ENCODE peak calls at places on chromosomes 12 and 14, in five cellular contexts. B is fibroblast of pulmonary artery, N is hepatocyte, V is dorsolateral prefrontal cortex, I is fibroblast of mammary gland. U is an unnamed sample.

GRCh38 chr14:61337893-61338292 is 16.5 kb downstream of the PRKCH start:
- DNase-seq in B (no peak), N (no peak), V (no peak), I (no peak), U (no peak)

GRCh38 chr12:12784911-12785814 is at the start of gene APOLD1:
- DNase-seq in B (peak; percentile 34), N (no peak), V (no peak), I (peak; percentile 20), U (no peak)

GRCh38 chr12:39062266-39062996 is 157.0 kb upstream of the CPNE8 start:
- DNase-seq in B (no peak), N (no peak), V (no peak), I (no peak), U (no peak)

GRCh38 chr12:114904254-114905003 is 220.5 kb upstream of the TBX3 start:
- DNase-seq in B (peak; percentile 59), N (no peak), V (no peak), I (peak; percentile 86), U (no peak)

GRCh38 chr14:102262894-102263462 is 42.0 kb downstream of the MOK start:
- DNase-seq in B (peak; percentile 57), N (no peak), V (no peak), I (peak; percentile 55), U (peak; percentile 60)

GRCh38 chr14:101467181-101467926 is 93.9 kb upstream of the DIO3 start:
- DNase-seq in B (no peak), N (no peak), V (no peak), I (no peak), U (no peak)

GRCh38 chr12:98492580-98493140 is 22.7 kb upstream of the TMPO start:
- DNase-seq in B (no peak), N (peak; percentile 13), V (no peak), I (no peak), U (no peak)

GRCh38 chr12:54040648-54041047 is 7.8 kb downstream of the HOXC5 start:
- DNase-seq in B (no peak), N (no peak), V (no peak), I (no peak), U (no peak)

GRCh38 chr14:21913759-21914158 is 240.1 kb upstream of the OR4E1 start:
- DNase-seq in B (peak; percentile 79), N (peak; percentile 89), V (peak; percentile 8), I (peak; percentile 71), U (peak; percentile 71)

GRCh38 chr14:74401504-74402241 is 24.3 kb downstream of the SYNDIG1L start:
- DNase-seq in B (no peak), N (peak; percentile 30), V (no peak), I (no peak), U (peak; percentile 14)

GRCh38 chr12:27754795-27755194 is 25.2 kb upstream of the KLHL42 start:
- DNase-seq in B (no peak), N (peak; percentile 17), V (no peak), I (no peak), U (no peak)

GRCh38 chr12:28313631-28314030 is 123.4 kb downstream of the CCDC91 start:
- DNase-seq in B (peak; percentile 46), N (no peak), V (no peak), I (peak; percentile 39), U (no peak)

GRCh38 chr12:2395352-2395977 is 342.7 kb downstream of the CACNA1C start:
- DNase-seq in B (peak; percentile 50), N (peak; percentile 62), V (no peak), I (peak; percentile 38), U (peak; percentile 71)

GRCh38 chr12:88153959-88154358 is 11.9 kb downstream of the TMTC3 start:
- DNase-seq in B (peak; percentile 82), N (peak; percentile 49), V (no peak), I (peak; percentile 76), U (no peak)

GRCh38 chr14:102737402-102738372 is 39.6 kb upstream of the TRAF3 start:
- DNase-seq in B (no peak), N (no peak), V (no peak), I (no peak), U (no peak)

GRCh38 chr14:100982764-100983163 is 79.2 kb upstream of the RTL1 start:
- DNase-seq in B (no peak), N (no peak), V (no peak), I (peak; percentile 51), U (no peak)

GRCh38 chr14:106459971-106460730 is 933.8 kb downstream of the TMEM121 start:
- DNase-seq in B (no peak), N (no peak), V (no peak), I (no peak), U (no peak)

GRCh38 chr14:61625171-61625570 is 70.1 kb upstream of the HIF1A start:
- DNase-seq in B (no peak), N (no peak), V (no peak), I (peak; percentile 53), U (no peak)

GRCh38 chr12:77387214-77387613 is 321.8 kb upstream of the E2F7 start:
- DNase-seq in B (no peak), N (no peak), V (no peak), I (no peak), U (no peak)

GRCh38 chr14:90578283-90578985 is 181.6 kb downstream of the CALM1 start:
- DNase-seq in B (no peak), N (no peak), V (no peak), I (no peak), U (no peak)

GRCh38 chr12:123028475-123028874 is 48.0 kb downstream of the ARL6IP4 start:
- DNase-seq in B (no peak), N (no peak), V (no peak), I (no peak), U (no peak)

GRCh38 chr12:51714666-51715065 is 123.6 kb downstream of the SCN8A start:
- DNase-seq in B (no peak), N (no peak), V (no peak), I (peak; percentile 41), U (no peak)

GRCh38 chr12:53560386-53560785 is 53.1 kb upstream of the NPFF start:
- DNase-seq in B (peak; percentile 89), N (no peak), V (no peak), I (peak; percentile 90), U (no peak)

GRCh38 chr14:82230748-82231147 is 697.1 kb upstream of the SEL1L start:
- DNase-seq in B (no peak), N (no peak), V (no peak), I (no peak), U (no peak)

GRCh38 chr14:70585221-70585620 is 15.2 kb downstream of the MED6 start:
- DNase-seq in B (no peak), N (no peak), V (no peak), I (peak; percentile 18), U (no peak)

GRCh38 chr12:106023034-106023433 is 115.7 kb downstream of the NUAK1 start:
- DNase-seq in B (no peak), N (no peak), V (no peak), I (no peak), U (no peak)

GRCh38 chr14:59507752-59508103 is 23.4 kb downstream of the JKAMP start:
- DNase-seq in B (no peak), N (no peak), V (no peak), I (no peak), U (no peak)

GRCh38 chr14:93977790-93978581 is 1.6 kb upstream of the ASB2 start:
- DNase-seq in B (no peak), N (no peak), V (no peak), I (no peak), U (no peak)

GRCh38 chr14:102362084-102362483 is 606 bp downstream of the CINP start:
- DNase-seq in B (peak; percentile 16), N (peak; percentile 12), V (no peak), I (peak; percentile 65), U (no peak)

GRCh38 chr12:67269632-67270578 is 747 bp downstream of the CAND1 start:
- DNase-seq in B (no peak), N (peak; percentile 69), V (peak; percentile 59), I (no peak), U (peak; percentile 41)

GRCh38 chr12:67270622-67271021 is 1.5 kb downstream of the CAND1 start:
- DNase-seq in B (no peak), N (no peak), V (no peak), I (no peak), U (no peak)

GRCh38 chr12:67271976-67272375 is 2.8 kb downstream of the CAND1 start:
- DNase-seq in B (no peak), N (no peak), V (no peak), I (peak; percentile 46), U (no peak)

GRCh38 chr12:67268335-67268895 is 743 bp upstream of the CAND1 start:
- DNase-seq in B (peak; percentile 99), N (peak; percentile 97), V (peak; percentile 88), I (peak; percentile 99), U (peak; percentile 72)

DNA sequence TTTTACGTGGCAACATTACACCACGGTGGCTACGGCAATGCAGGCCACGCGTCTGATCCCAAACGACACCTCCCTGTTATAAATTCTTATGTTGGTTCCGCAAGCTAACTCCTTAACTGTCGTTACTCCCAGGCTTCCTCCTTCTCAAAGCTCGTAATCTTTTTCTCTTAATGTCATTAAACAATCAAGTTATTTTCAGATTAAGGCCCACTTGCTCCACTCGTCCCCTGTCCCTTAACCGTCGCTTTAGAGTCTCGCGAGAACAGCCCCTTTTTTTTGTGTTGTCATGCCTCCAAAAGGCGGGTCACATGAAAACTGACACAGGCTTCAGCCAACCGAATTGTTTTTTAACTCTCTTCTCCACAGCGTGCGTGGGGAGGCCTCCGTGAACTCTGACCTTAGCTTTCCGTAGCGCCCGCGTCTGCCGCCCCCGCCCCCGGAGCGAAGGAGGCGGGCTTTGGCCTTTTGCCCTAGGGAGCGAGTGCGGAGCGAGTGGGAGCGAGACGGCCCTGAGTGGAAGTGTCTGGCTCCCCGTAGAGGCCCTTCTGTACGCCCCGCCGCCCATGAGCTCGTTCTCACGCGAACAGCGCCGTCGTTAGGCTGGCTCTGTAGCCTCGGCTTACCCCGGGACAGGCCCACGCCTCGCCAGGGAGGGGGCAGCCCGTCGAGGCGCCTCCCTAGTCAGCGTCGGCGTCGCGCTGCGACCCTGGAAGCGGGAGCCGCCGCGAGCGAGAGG is at the start of gene CAND1:
- DNase-seq in B (peak; percentile 99), N (peak; percentile 98), V (peak; percentile 98), I (peak; percentile 99), U (peak; percentile 93)
- TF ChIP-seq CTCF in B (no peak), N (peak; percentile 21), V (peak; percentile 36), I (no peak), U (no peak)

GRCh38 chr12:17528394-17528793 is 561.6 kb downstream of the RERGL start:
- DNase-seq in B (no peak), N (no peak), V (no peak), I (no peak), U (no peak)
- TF ChIP-seq CTCF in B (no peak), N (no peak), V (no peak), I (no peak), U (no peak)

GRCh38 chr14:52922656-52923055 is 28.2 kb downstream of the FERMT2 start:
- DNase-seq in B (peak; percentile 65), N (no peak), V (no peak), I (peak; percentile 59), U (no peak)

GRCh38 chr14:52926994-52927393 is 23.9 kb downstream of the FERMT2 start:
- DNase-seq in B (peak; percentile 63), N (no peak), V (no peak), I (peak; percentile 69), U (no peak)

GRCh38 chr14:52922059-52922458 is 28.8 kb downstream of the FERMT2 start:
- DNase-seq in B (no peak), N (no peak), V (no peak), I (no peak), U (no peak)

GRCh38 chr14:52919971-52920370 is 30.9 kb downstream of the FERMT2 start:
- DNase-seq in B (peak; percentile 32), N (no peak), V (no peak), I (no peak), U (no peak)

GRCh38 chr14:52923902-52924575 is 26.8 kb downstream of the FERMT2 start:
- DNase-seq in B (no peak), N (no peak), V (no peak), I (no peak), U (no peak)
- TF ChIP-seq CTCF in B (no peak), N (no peak), V (no peak), I (peak; percentile 14), U (no peak)

GRCh38 chr12:100141998-100142850 is 450 bp downstream of the BLTP3B start:
- DNase-seq in B (peak; percentile 3), N (peak; percentile 68), V (peak; percentile 44), I (no peak), U (peak; percentile 65)
- TF ChIP-seq CTCF in B (no peak), N (no peak), V (no peak), I (no peak), U (no peak)

U was measured in neural crest cell.